ENCODE peak calls at places on chromosomes 11 and 22, in nine cellular contexts. One of them, this sample, is unnamed.

GRCh38 chr11:15843309-15843857 is 513.0 kb downstream of the SOX6 start:
- DNase-seq in HTR-8/SVneo: no peak
- DNase-seq in NT2/D1: no peak
- DNase-seq in OCI-M1: no peak
- DNase-seq in HCEC 1CT: no peak
- DNase-seq in HAP-1: no peak
- DNase-seq in anterior cingulate cortex: peak
- DNase-seq in skeletal muscle cell: no peak
- DNase-seq in stimulated activated CD4-positive, alpha-beta T cell treated with anti-CD3 and anti-CD28 coated beads, Interleukin-4, amount 100 ng/mL, for 24 hours: no peak
- DNase-seq in this sample: peak

GRCh38 chr22:44261861-44262595 is 50.7 kb downstream of the SHISAL1 start:
- DNase-seq in HTR-8/SVneo: no peak
- DNase-seq in NT2/D1: no peak
- DNase-seq in OCI-M1: peak
- DNase-seq in HCEC 1CT: no peak
- DNase-seq in HAP-1: no peak
- DNase-seq in anterior cingulate cortex: no peak
- DNase-seq in skeletal muscle cell: no peak
- DNase-seq in stimulated activated CD4-positive, alpha-beta T cell treated with anti-CD3 and anti-CD28 coated beads, Interleukin-4, amount 100 ng/mL, for 24 hours: no peak
- DNase-seq in this sample: no peak

GRCh38 chr22:42773161-42773560 is 52.5 kb upstream of the A4GALT start:
- DNase-seq in HTR-8/SVneo: no peak
- DNase-seq in NT2/D1: no peak
- DNase-seq in OCI-M1: no peak
- DNase-seq in HCEC 1CT: no peak
- DNase-seq in HAP-1: no peak
- DNase-seq in anterior cingulate cortex: no peak
- DNase-seq in skeletal muscle cell: no peak
- DNase-seq in stimulated activated CD4-positive, alpha-beta T cell treated with anti-CD3 and anti-CD28 coated beads, Interleukin-4, amount 100 ng/mL, for 24 hours: no peak
- DNase-seq in this sample: no peak

GRCh38 chr11:75606099-75606498 is 44.0 kb downstream of the SERPINH1 start:
- DNase-seq in HTR-8/SVneo: no peak
- DNase-seq in NT2/D1: no peak
- DNase-seq in OCI-M1: no peak
- DNase-seq in HCEC 1CT: no peak
- DNase-seq in HAP-1: no peak
- DNase-seq in anterior cingulate cortex: no peak
- DNase-seq in skeletal muscle cell: no peak
- DNase-seq in stimulated activated CD4-positive, alpha-beta T cell treated with anti-CD3 and anti-CD28 coated beads, Interleukin-4, amount 100 ng/mL, for 24 hours: no peak
- DNase-seq in this sample: no peak

GRCh38 chr11:17476317-17477083 is at the start of gene ABCC8:
- DNase-seq in HTR-8/SVneo: no peak
- DNase-seq in NT2/D1: no peak
- DNase-seq in OCI-M1: no peak
- DNase-seq in HCEC 1CT: no peak
- DNase-seq in HAP-1: peak
- DNase-seq in anterior cingulate cortex: peak
- DNase-seq in skeletal muscle cell: no peak
- DNase-seq in stimulated activated CD4-positive, alpha-beta T cell treated with anti-CD3 and anti-CD28 coated beads, Interleukin-4, amount 100 ng/mL, for 24 hours: no peak
- DNase-seq in this sample: no peak

GRCh38 chr11:82546556-82547162 is 187.0 kb downstream of the FAM181B start:
- DNase-seq in HTR-8/SVneo: no peak
- DNase-seq in NT2/D1: no peak
- DNase-seq in OCI-M1: no peak
- DNase-seq in HCEC 1CT: no peak
- DNase-seq in HAP-1: no peak
- DNase-seq in anterior cingulate cortex: no peak
- DNase-seq in skeletal muscle cell: peak
- DNase-seq in stimulated activated CD4-positive, alpha-beta T cell treated with anti-CD3 and anti-CD28 coated beads, Interleukin-4, amount 100 ng/mL, for 24 hours: no peak
- DNase-seq in this sample: no peak

GRCh38 chr11:71120346-71120963 is 131.9 kb downstream of the SHANK2 start:
- DNase-seq in HTR-8/SVneo: peak
- DNase-seq in NT2/D1: peak
- DNase-seq in OCI-M1: peak
- DNase-seq in HCEC 1CT: no peak
- DNase-seq in HAP-1: no peak
- DNase-seq in anterior cingulate cortex: no peak
- DNase-seq in skeletal muscle cell: no peak
- DNase-seq in stimulated activated CD4-positive, alpha-beta T cell treated with anti-CD3 and anti-CD28 coated beads, Interleukin-4, amount 100 ng/mL, for 24 hours: no peak
- DNase-seq in this sample: peak

GRCh38 chr11:35318977-35319925 is 100.1 kb downstream of the SLC1A2 start:
- DNase-seq in HTR-8/SVneo: no peak
- DNase-seq in NT2/D1: no peak
- DNase-seq in OCI-M1: no peak
- DNase-seq in HCEC 1CT: no peak
- DNase-seq in HAP-1: no peak
- DNase-seq in anterior cingulate cortex: no peak
- DNase-seq in skeletal muscle cell: no peak
- DNase-seq in stimulated activated CD4-positive, alpha-beta T cell treated with anti-CD3 and anti-CD28 coated beads, Interleukin-4, amount 100 ng/mL, for 24 hours: no peak
- DNase-seq in this sample: no peak

GRCh38 chr11:29319231-29319630 is 697.6 kb downstream of the KCNA4 start:
- DNase-seq in HTR-8/SVneo: no peak
- DNase-seq in NT2/D1: no peak
- DNase-seq in OCI-M1: no peak
- DNase-seq in HCEC 1CT: no peak
- DNase-seq in HAP-1: no peak
- DNase-seq in anterior cingulate cortex: no peak
- DNase-seq in skeletal muscle cell: no peak
- DNase-seq in stimulated activated CD4-positive, alpha-beta T cell treated with anti-CD3 and anti-CD28 coated beads, Interleukin-4, amount 100 ng/mL, for 24 hours: no peak
- DNase-seq in this sample: no peak

GRCh38 chr11:45087761-45088160 is 58.7 kb upstream of the PRDM11 start:
- DNase-seq in HTR-8/SVneo: no peak
- DNase-seq in NT2/D1: no peak
- DNase-seq in OCI-M1: no peak
- DNase-seq in HCEC 1CT: no peak
- DNase-seq in HAP-1: peak
- DNase-seq in anterior cingulate cortex: no peak
- DNase-seq in skeletal muscle cell: no peak
- DNase-seq in stimulated activated CD4-positive, alpha-beta T cell treated with anti-CD3 and anti-CD28 coated beads, Interleukin-4, amount 100 ng/mL, for 24 hours: no peak
- DNase-seq in this sample: no peak

GRCh38 chr22:20206709-20207215 is 55.9 kb upstream of the CCDC188 start:
- DNase-seq in HTR-8/SVneo: no peak
- DNase-seq in NT2/D1: no peak
- DNase-seq in OCI-M1: peak
- DNase-seq in HCEC 1CT: peak
- DNase-seq in HAP-1: no peak
- DNase-seq in anterior cingulate cortex: no peak
- DNase-seq in skeletal muscle cell: no peak
- DNase-seq in stimulated activated CD4-positive, alpha-beta T cell treated with anti-CD3 and anti-CD28 coated beads, Interleukin-4, amount 100 ng/mL, for 24 hours: no peak
- DNase-seq in this sample: no peak

GRCh38 chr11:120610101-120610500 is 98.6 kb downstream of the GRIK4 start:
- DNase-seq in HTR-8/SVneo: no peak
- DNase-seq in NT2/D1: no peak
- DNase-seq in OCI-M1: no peak
- DNase-seq in HCEC 1CT: no peak
- DNase-seq in HAP-1: no peak
- DNase-seq in anterior cingulate cortex: no peak
- DNase-seq in skeletal muscle cell: no peak
- DNase-seq in stimulated activated CD4-positive, alpha-beta T cell treated with anti-CD3 and anti-CD28 coated beads, Interleukin-4, amount 100 ng/mL, for 24 hours: no peak
- DNase-seq in this sample: no peak

GRCh38 chr11:134124660-134125451 is 56.0 kb downstream of the JAM3 start:
- DNase-seq in HTR-8/SVneo: no peak
- DNase-seq in NT2/D1: no peak
- DNase-seq in OCI-M1: no peak
- DNase-seq in HCEC 1CT: peak
- DNase-seq in HAP-1: no peak
- DNase-seq in anterior cingulate cortex: peak
- DNase-seq in skeletal muscle cell: no peak
- DNase-seq in stimulated activated CD4-positive, alpha-beta T cell treated with anti-CD3 and anti-CD28 coated beads, Interleukin-4, amount 100 ng/mL, for 24 hours: no peak
- DNase-seq in this sample: peak

GRCh38 chr11:12756101-12756500 is 81.9 kb downstream of the TEAD1 start:
- DNase-seq in HTR-8/SVneo: no peak
- DNase-seq in NT2/D1: no peak
- DNase-seq in OCI-M1: no peak
- DNase-seq in HCEC 1CT: no peak
- DNase-seq in HAP-1: no peak
- DNase-seq in anterior cingulate cortex: no peak
- DNase-seq in skeletal muscle cell: no peak
- DNase-seq in stimulated activated CD4-positive, alpha-beta T cell treated with anti-CD3 and anti-CD28 coated beads, Interleukin-4, amount 100 ng/mL, for 24 hours: no peak
- DNase-seq in this sample: no peak

GRCh38 chr11:76600124-76600655 is 70.4 kb downstream of the LRRC32 start:
- DNase-seq in HTR-8/SVneo: no peak
- DNase-seq in NT2/D1: no peak
- DNase-seq in OCI-M1: no peak
- DNase-seq in HCEC 1CT: no peak
- DNase-seq in HAP-1: no peak
- DNase-seq in anterior cingulate cortex: no peak
- DNase-seq in skeletal muscle cell: no peak
- DNase-seq in stimulated activated CD4-positive, alpha-beta T cell treated with anti-CD3 and anti-CD28 coated beads, Interleukin-4, amount 100 ng/mL, for 24 hours: no peak
- DNase-seq in this sample: no peak

GRCh38 chr11:29527391-29527936 is 489.4 kb downstream of the KCNA4 start:
- DNase-seq in HTR-8/SVneo: no peak
- DNase-seq in NT2/D1: no peak
- DNase-seq in OCI-M1: peak
- DNase-seq in HCEC 1CT: peak
- DNase-seq in HAP-1: peak
- DNase-seq in anterior cingulate cortex: no peak
- DNase-seq in skeletal muscle cell: peak
- DNase-seq in stimulated activated CD4-positive, alpha-beta T cell treated with anti-CD3 and anti-CD28 coated beads, Interleukin-4, amount 100 ng/mL, for 24 hours: no peak
- DNase-seq in this sample: no peak

GRCh38 chr11:119937412-119937811 is 200.5 kb downstream of the TRIM29 start:
- DNase-seq in HTR-8/SVneo: no peak
- DNase-seq in NT2/D1: no peak
- DNase-seq in OCI-M1: no peak
- DNase-seq in HCEC 1CT: no peak
- DNase-seq in HAP-1: no peak
- DNase-seq in anterior cingulate cortex: no peak
- DNase-seq in skeletal muscle cell: no peak
- DNase-seq in stimulated activated CD4-positive, alpha-beta T cell treated with anti-CD3 and anti-CD28 coated beads, Interleukin-4, amount 100 ng/mL, for 24 hours: no peak
- DNase-seq in this sample: no peak

GRCh38 chr22:19719055-19719482 is 4.3 kb upstream of the GP1BB start:
- DNase-seq in HTR-8/SVneo: no peak
- DNase-seq in NT2/D1: no peak
- DNase-seq in OCI-M1: no peak
- DNase-seq in HCEC 1CT: no peak
- DNase-seq in HAP-1: no peak
- DNase-seq in anterior cingulate cortex: no peak
- DNase-seq in skeletal muscle cell: no peak
- DNase-seq in stimulated activated CD4-positive, alpha-beta T cell treated with anti-CD3 and anti-CD28 coated beads, Interleukin-4, amount 100 ng/mL, for 24 hours: no peak
- DNase-seq in this sample: no peak

GRCh38 chr22:19799322-19800190 is 39.0 kb downstream of the TBX1 start:
- DNase-seq in HTR-8/SVneo: peak
- DNase-seq in NT2/D1: peak
- DNase-seq in OCI-M1: no peak
- DNase-seq in HCEC 1CT: peak
- DNase-seq in HAP-1: no peak
- DNase-seq in anterior cingulate cortex: no peak
- DNase-seq in skeletal muscle cell: peak
- DNase-seq in stimulated activated CD4-positive, alpha-beta T cell treated with anti-CD3 and anti-CD28 coated beads, Interleukin-4, amount 100 ng/mL, for 24 hours: no peak
- DNase-seq in this sample: no peak

GRCh38 chr22:44842417-44842816 is 90.0 kb downstream of the ARHGAP8 start:
- DNase-seq in HTR-8/SVneo: no peak
- DNase-seq in NT2/D1: no peak
- DNase-seq in OCI-M1: no peak
- DNase-seq in HCEC 1CT: no peak
- DNase-seq in HAP-1: no peak
- DNase-seq in anterior cingulate cortex: no peak
- DNase-seq in skeletal muscle cell: no peak
- DNase-seq in stimulated activated CD4-positive, alpha-beta T cell treated with anti-CD3 and anti-CD28 coated beads, Interleukin-4, amount 100 ng/mL, for 24 hours: no peak
- DNase-seq in this sample: no peak

GRCh38 chr22:39674536-39674935 is 104.0 kb downstream of the CACNA1I start:
- DNase-seq in HTR-8/SVneo: peak
- DNase-seq in NT2/D1: no peak
- DNase-seq in OCI-M1: no peak
- DNase-seq in HCEC 1CT: no peak
- DNase-seq in HAP-1: no peak
- DNase-seq in anterior cingulate cortex: no peak
- DNase-seq in skeletal muscle cell: no peak
- DNase-seq in stimulated activated CD4-positive, alpha-beta T cell treated with anti-CD3 and anti-CD28 coated beads, Interleukin-4, amount 100 ng/mL, for 24 hours: no peak
- DNase-seq in this sample: no peak

GRCh38 chr11:13784441-13784840 is 116.0 kb downstream of the FAR1 start:
- DNase-seq in HTR-8/SVneo: no peak
- DNase-seq in NT2/D1: no peak
- DNase-seq in OCI-M1: no peak
- DNase-seq in HCEC 1CT: no peak
- DNase-seq in HAP-1: no peak
- DNase-seq in anterior cingulate cortex: no peak
- DNase-seq in skeletal muscle cell: no peak
- DNase-seq in stimulated activated CD4-positive, alpha-beta T cell treated with anti-CD3 and anti-CD28 coated beads, Interleukin-4, amount 100 ng/mL, for 24 hours: no peak
- DNase-seq in this sample: no peak

GRCh38 chr11:61116426-61117214 is 14.3 kb downstream of the CD5 start:
- DNase-seq in HTR-8/SVneo: no peak
- DNase-seq in NT2/D1: no peak
- DNase-seq in OCI-M1: no peak
- DNase-seq in HCEC 1CT: no peak
- DNase-seq in HAP-1: no peak
- DNase-seq in anterior cingulate cortex: no peak
- DNase-seq in skeletal muscle cell: no peak
- DNase-seq in stimulated activated CD4-positive, alpha-beta T cell treated with anti-CD3 and anti-CD28 coated beads, Interleukin-4, amount 100 ng/mL, for 24 hours: peak
- DNase-seq in this sample: no peak

GRCh38 chr11:77071671-77072605 is 5.2 kb downstream of the CAPN5 start:
- DNase-seq in HTR-8/SVneo: no peak
- DNase-seq in NT2/D1: no peak
- DNase-seq in OCI-M1: peak
- DNase-seq in HCEC 1CT: peak
- DNase-seq in HAP-1: no peak
- DNase-seq in anterior cingulate cortex: no peak
- DNase-seq in skeletal muscle cell: no peak
- DNase-seq in stimulated activated CD4-positive, alpha-beta T cell treated with anti-CD3 and anti-CD28 coated beads, Interleukin-4, amount 100 ng/mL, for 24 hours: no peak
- DNase-seq in this sample: no peak

GRCh38 chr22:44247346-44247745 is 65.4 kb downstream of the SHISAL1 start:
- DNase-seq in HTR-8/SVneo: no peak
- DNase-seq in NT2/D1: no peak
- DNase-seq in OCI-M1: no peak
- DNase-seq in HCEC 1CT: no peak
- DNase-seq in HAP-1: no peak
- DNase-seq in anterior cingulate cortex: no peak
- DNase-seq in skeletal muscle cell: no peak
- DNase-seq in stimulated activated CD4-positive, alpha-beta T cell treated with anti-CD3 and anti-CD28 coated beads, Interleukin-4, amount 100 ng/mL, for 24 hours: no peak
- DNase-seq in this sample: no peak

GRCh38 chr22:42461511-42461910 is 29.3 kb upstream of the NFAM1 start:
- DNase-seq in HTR-8/SVneo: no peak
- DNase-seq in NT2/D1: no peak
- DNase-seq in OCI-M1: no peak
- DNase-seq in HCEC 1CT: no peak
- DNase-seq in HAP-1: no peak
- DNase-seq in anterior cingulate cortex: no peak
- DNase-seq in skeletal muscle cell: no peak
- DNase-seq in stimulated activated CD4-positive, alpha-beta T cell treated with anti-CD3 and anti-CD28 coated beads, Interleukin-4, amount 100 ng/mL, for 24 hours: no peak
- DNase-seq in this sample: no peak

GRCh38 chr11:74726547-74727182 is 4.6 kb downstream of the CHRDL2 start:
- DNase-seq in HTR-8/SVneo: peak
- DNase-seq in NT2/D1: peak
- DNase-seq in OCI-M1: peak
- DNase-seq in HCEC 1CT: peak
- DNase-seq in HAP-1: peak
- DNase-seq in anterior cingulate cortex: peak
- DNase-seq in skeletal muscle cell: peak
- DNase-seq in stimulated activated CD4-positive, alpha-beta T cell treated with anti-CD3 and anti-CD28 coated beads, Interleukin-4, amount 100 ng/mL, for 24 hours: peak
- DNase-seq in this sample: peak

GRCh38 chr11:120147094-120147949 is 9.4 kb upstream of the TRIM29 start:
- DNase-seq in HTR-8/SVneo: no peak
- DNase-seq in NT2/D1: no peak
- DNase-seq in OCI-M1: no peak
- DNase-seq in HCEC 1CT: no peak
- DNase-seq in HAP-1: no peak
- DNase-seq in anterior cingulate cortex: no peak
- DNase-seq in skeletal muscle cell: no peak
- DNase-seq in stimulated activated CD4-positive, alpha-beta T cell treated with anti-CD3 and anti-CD28 coated beads, Interleukin-4, amount 100 ng/mL, for 24 hours: no peak
- DNase-seq in this sample: no peak

GRCh38 chr11:19080579-19080993 is 20.1 kb upstream of the MRGPRX2 start:
- DNase-seq in HTR-8/SVneo: no peak
- DNase-seq in NT2/D1: no peak
- DNase-seq in OCI-M1: no peak
- DNase-seq in HCEC 1CT: peak
- DNase-seq in HAP-1: no peak
- DNase-seq in anterior cingulate cortex: no peak
- DNase-seq in skeletal muscle cell: peak
- DNase-seq in stimulated activated CD4-positive, alpha-beta T cell treated with anti-CD3 and anti-CD28 coated beads, Interleukin-4, amount 100 ng/mL, for 24 hours: no peak
- DNase-seq in this sample: no peak

GRCh38 chr22:49417326-49417725 is 410.3 kb downstream of the BRD1 start:
- DNase-seq in HTR-8/SVneo: no peak
- DNase-seq in NT2/D1: no peak
- DNase-seq in OCI-M1: no peak
- DNase-seq in HCEC 1CT: no peak
- DNase-seq in HAP-1: no peak
- DNase-seq in anterior cingulate cortex: no peak
- DNase-seq in skeletal muscle cell: no peak
- DNase-seq in stimulated activated CD4-positive, alpha-beta T cell treated with anti-CD3 and anti-CD28 coated beads, Interleukin-4, amount 100 ng/mL, for 24 hours: no peak
- DNase-seq in this sample: no peak

GRCh38 chr11:74820763-74821162 is 72.1 kb downstream of the RNF169 start:
- DNase-seq in HTR-8/SVneo: peak
- DNase-seq in NT2/D1: no peak
- DNase-seq in OCI-M1: no peak
- DNase-seq in HCEC 1CT: peak
- DNase-seq in HAP-1: no peak
- DNase-seq in anterior cingulate cortex: no peak
- DNase-seq in skeletal muscle cell: peak
- DNase-seq in stimulated activated CD4-positive, alpha-beta T cell treated with anti-CD3 and anti-CD28 coated beads, Interleukin-4, amount 100 ng/mL, for 24 hours: no peak
- DNase-seq in this sample: no peak